ENCODE peak calls at places on chromosome 13, in six cellular contexts. I is fibroblast of mammary gland, Z is PC-3, N is foreskin fibroblast, P is right atrium auricular region, H is cardiac muscle cell. S is an unnamed sample.

GRCh38 chr13:81001828-81002385 is 661.0 kb upstream of the SPRY2 start:
- DNase-seq in I (no peak), Z (no peak), N (peak; percentile 16), P (no peak), H (no peak), S (no peak)

GRCh38 chr13:31192306-31192705 is 7.5 kb upstream of the B3GLCT start:
- DNase-seq in I (no peak), Z (no peak), N (no peak), P (no peak), H (no peak), S (no peak)

GRCh38 chr13:42847891-42848663 is 66.7 kb downstream of the FAM216B start:
- DNase-seq in I (peak; percentile 96), Z (no peak), N (peak; percentile 76), P (no peak), H (peak; percentile 57), S (no peak)

GRCh38 chr13:88162076-88162702 is 491.0 kb downstream of the SLITRK5 start:
- DNase-seq in I (no peak), Z (no peak), N (no peak), P (no peak), H (no peak), S (no peak)

GRCh38 chr13:59901191-59901590 is 262.5 kb downstream of the DIAPH3 start:
- DNase-seq in I (no peak), Z (no peak), N (no peak), P (no peak), H (no peak), S (no peak)

GRCh38 chr13:112725346-112726017 is 35.6 kb downstream of the ATP11A start:
- DNase-seq in I (no peak), Z (peak; percentile 85), N (no peak), P (no peak), H (no peak), S (no peak)

GRCh38 chr13:39816936-39817335 is 161.5 kb downstream of the COG6 start:
- DNase-seq in I (peak; percentile 16), Z (no peak), N (no peak), P (no peak), H (no peak), S (no peak)

GRCh38 chr13:42102961-42103688 is 54.7 kb downstream of the DGKH start:
- DNase-seq in I (peak; percentile 75), Z (peak; percentile 74), N (peak; percentile 53), P (no peak), H (no peak), S (no peak)

GRCh38 chr13:50928088-50928487 is 18.5 kb downstream of the RNASEH2B start:
- DNase-seq in I (no peak), Z (no peak), N (no peak), P (no peak), H (peak; percentile 21), S (no peak)

GRCh38 chr13:87678353-87678752 is 7.2 kb downstream of the SLITRK5 start:
- DNase-seq in I (no peak), Z (no peak), N (no peak), P (no peak), H (no peak), S (no peak)

GRCh38 chr13:93227906-93228801 is 1.5 kb downstream of the GPC6 start:
- DNase-seq in I (peak; percentile 85), Z (peak; percentile 64), N (peak; percentile 93), P (peak; percentile 74), H (peak; percentile 93), S (peak; percentile 71)

DNA sequence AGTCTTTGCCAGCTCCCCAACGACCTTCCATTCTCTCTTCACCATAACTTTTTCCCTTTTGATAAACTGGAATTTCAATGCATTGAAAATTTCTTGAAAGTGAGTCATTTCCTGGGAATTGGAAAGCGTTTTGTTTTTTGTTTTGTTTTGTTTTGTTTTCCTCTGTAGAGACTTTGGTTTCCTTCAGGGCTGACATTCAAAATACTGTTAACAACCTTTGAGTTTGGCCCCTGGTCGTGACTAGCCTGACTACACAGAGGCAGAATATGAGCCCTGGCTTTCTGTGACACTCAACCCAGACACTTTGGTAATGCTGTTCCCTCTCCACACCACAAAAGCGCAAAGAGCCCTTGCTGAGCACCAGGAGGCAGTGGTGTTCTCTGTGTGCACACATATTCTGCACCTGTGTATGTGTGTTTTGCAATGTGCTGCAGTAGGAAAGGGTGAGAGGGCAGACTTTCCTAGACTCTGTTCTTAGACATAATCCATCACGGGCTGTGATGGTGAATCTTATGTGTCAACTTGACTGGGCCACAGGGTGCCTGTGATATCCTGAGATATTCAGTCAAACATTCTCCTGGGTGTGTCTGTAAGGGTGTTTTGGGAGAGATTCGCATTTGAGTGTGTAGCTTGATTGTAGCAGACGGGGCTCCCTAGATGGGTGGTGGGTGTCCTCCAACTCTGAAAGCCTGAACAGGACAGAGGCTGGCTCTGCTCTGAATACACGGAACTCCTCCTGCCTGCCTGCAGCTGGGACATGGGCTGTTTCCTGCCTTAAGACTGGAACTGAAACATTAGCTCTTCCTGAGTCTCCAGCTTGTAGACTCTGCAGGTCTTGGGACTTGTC is 29.5 kb upstream of the ANKRD10 start:
- DNase-seq in I (peak; percentile 71), Z (peak; percentile 70), N (peak; percentile 83), P (no peak), H (peak; percentile 81), S (no peak)
- TF ChIP-seq CTCF in I (peak; percentile 87), Z (peak; percentile 86), N (peak; percentile 83), P (no peak), H (peak; percentile 83), S (peak; percentile 63)

GRCh38 chr13:47594833-47595232 is 406.2 kb downstream of the SUCLA2 start:
- DNase-seq in I (peak; percentile 38), Z (peak; percentile 37), N (peak; percentile 7), P (no peak), H (peak; percentile 25), S (no peak)
- TF ChIP-seq CTCF in I (peak; percentile 26), Z (peak; percentile 49), N (peak; percentile 10), P (no peak), H (no peak), S (no peak)

GRCh38 chr13:111287201-111287600 is 33.2 kb upstream of the TEX29 start:
- DNase-seq in I (no peak), Z (no peak), N (no peak), P (no peak), H (no peak), S (no peak)

GRCh38 chr13:111284579-111284978 is 35.9 kb upstream of the TEX29 start:
- DNase-seq in I (no peak), Z (no peak), N (no peak), P (no peak), H (no peak), S (no peak)

GRCh38 chr13:111283991-111284390 is 36.5 kb upstream of the TEX29 start:
- DNase-seq in I (no peak), Z (no peak), N (no peak), P (no peak), H (no peak), S (no peak)

GRCh38 chr13:111288276-111288675 is 32.2 kb upstream of the TEX29 start:
- DNase-seq in I (no peak), Z (no peak), N (no peak), P (no peak), H (no peak), S (no peak)

DNA sequence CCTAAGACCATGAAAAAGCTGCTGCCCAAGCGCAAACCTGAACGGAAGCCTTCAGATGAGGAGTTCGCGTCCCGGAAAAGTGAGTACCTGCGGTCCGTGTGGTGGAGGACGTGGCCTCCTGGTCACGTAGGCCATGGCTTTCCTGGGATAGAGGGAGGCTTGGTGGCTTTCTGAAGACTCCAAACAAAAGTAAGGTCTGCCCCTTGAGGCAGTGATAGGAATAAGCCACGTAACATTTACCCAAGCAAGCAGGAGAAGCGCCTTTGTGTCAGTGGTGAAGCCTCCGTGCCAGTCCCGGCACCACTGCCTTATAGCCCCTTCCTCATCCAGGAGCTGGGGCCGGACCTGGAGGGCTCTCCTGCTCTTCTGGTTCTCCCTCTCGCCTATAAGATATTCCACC is 34.3 kb upstream of the TEX29 start:
- DNase-seq in I (no peak), Z (no peak), N (no peak), P (no peak), H (no peak), S (no peak)
- TF ChIP-seq CTCF in I (no peak), Z (no peak), N (no peak), P (no peak), H (no peak), S (no peak)

DNA sequence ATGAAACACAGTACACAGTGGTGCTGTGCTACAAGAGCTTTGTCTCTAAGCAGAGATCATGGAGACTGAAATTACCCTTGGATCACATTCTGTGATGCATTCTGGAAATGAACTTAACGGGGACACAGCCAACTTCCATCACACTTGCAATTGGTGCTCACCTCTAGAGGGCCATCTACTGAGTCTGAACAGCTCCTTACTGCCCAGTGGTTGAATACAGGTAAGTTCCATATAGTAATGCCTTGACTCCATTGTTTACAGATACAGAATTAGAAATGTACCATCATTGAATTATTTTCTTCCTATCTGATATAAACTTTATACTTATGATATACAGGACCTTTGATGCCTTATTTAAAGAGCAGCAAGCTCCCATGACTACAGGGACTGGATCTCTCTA is 686.4 kb downstream of the PCDH9 start:
- DNase-seq in I (no peak), Z (no peak), N (no peak), P (no peak), H (no peak), S (no peak)
- TF ChIP-seq CTCF in I (no peak), Z (peak; percentile 41), N (no peak), P (no peak), H (no peak), S (peak; percentile 27)

GRCh38 chr13:61950828-61951227 is 535.2 kb upstream of the PCDH20 start:
- DNase-seq in I (no peak), Z (no peak), N (no peak), P (no peak), H (no peak), S (no peak)

GRCh38 chr13:61954092-61954491 is 538.4 kb upstream of the PCDH20 start:
- DNase-seq in I (peak; percentile 4), Z (peak; percentile 50), N (no peak), P (no peak), H (peak; percentile 31), S (no peak)
- TF ChIP-seq CTCF in I (peak; percentile 12), Z (peak; percentile 57), N (no peak), P (no peak), H (peak; percentile 22), S (peak; percentile 69)

S was measured in progenitor cell of endocrine pancreas.